ENCODE peak calls at places on chromosomes 2 and 18, in ten cellular contexts. L, H, U, P, N, F, J, I, R and Y are unnamed samples.

GRCh38 chr2:188610827-188611226 is 319.2 kb downstream of the GULP1 start:
- DNase-seq in L (no peak), H (no peak), U (peak; percentile 45), P (no peak), N (no peak), F (no peak), J (no peak), I (no peak), R (no peak), Y (no peak)

GRCh38 chr2:20353597-20353996 is 3.0 kb upstream of the PUM2 start:
- DNase-seq in L (no peak), H (no peak), U (no peak), P (no peak), N (peak; percentile 31), F (no peak), J (no peak), I (no peak), R (no peak), Y (no peak)

GRCh38 chr18:21605218-21605617 is 4.7 kb upstream of the ESCO1 start:
- DNase-seq in L (no peak), H (no peak), U (peak; percentile 6), P (no peak), N (no peak), F (no peak), J (no peak), I (no peak), R (no peak), Y (no peak)

GRCh38 chr2:99067871-99068270 is 73.6 kb upstream of the C2orf15 start:
- DNase-seq in L (no peak), H (no peak), U (no peak), P (no peak), N (no peak), F (no peak), J (no peak), I (no peak), R (no peak), Y (no peak)

GRCh38 chr2:230924092-230924469 is 961 bp downstream of the GPR55 start:
- DNase-seq in L (no peak), H (peak; percentile 1), U (no peak), P (no peak), N (no peak), F (no peak), J (no peak), I (no peak), R (no peak), Y (no peak)

GRCh38 chr2:29014331-29014730 is 33.2 kb downstream of the TOGARAM2 start:
- DNase-seq in L (no peak), H (no peak), U (no peak), P (no peak), N (no peak), F (no peak), J (no peak), I (no peak), R (no peak), Y (no peak)

GRCh38 chr2:209619782-209620181 is 151.8 kb upstream of the UNC80 start:
- DNase-seq in L (no peak), H (no peak), U (no peak), P (peak; percentile 31), N (no peak), F (no peak), J (no peak), I (no peak), R (no peak), Y (no peak)

GRCh38 chr2:182164686-182165085 is 179.0 kb downstream of the PPP1R1C start:
- DNase-seq in L (no peak), H (no peak), U (no peak), P (no peak), N (no peak), F (no peak), J (no peak), I (no peak), R (no peak), Y (no peak)

GRCh38 chr2:239824051-239824694 is 201.0 kb downstream of the NDUFA10 start:
- DNase-seq in L (peak; percentile 20), H (peak; percentile 8), U (peak; percentile 6), P (peak; percentile 70), N (peak; percentile 18), F (no peak), J (no peak), I (peak; percentile 85), R (no peak), Y (no peak)

GRCh38 chr2:234341332-234341985 is 155.4 kb downstream of the ARL4C start:
- DNase-seq in L (no peak), H (no peak), U (no peak), P (no peak), N (no peak), F (no peak), J (no peak), I (no peak), R (no peak), Y (no peak)

GRCh38 chr2:207744451-207744850 is 25.3 kb downstream of the FZD5 start:
- DNase-seq in L (no peak), H (no peak), U (no peak), P (no peak), N (no peak), F (no peak), J (no peak), I (no peak), R (no peak), Y (no peak)

GRCh38 chr2:191831410-191831994 is 15.4 kb downstream of the CAVIN2 start:
- DNase-seq in L (no peak), H (no peak), U (no peak), P (peak; percentile 31), N (no peak), F (no peak), J (no peak), I (no peak), R (no peak), Y (no peak)

GRCh38 chr2:237862528-237862895 is 3.1 kb downstream of the RAMP1 start:
- DNase-seq in L (no peak), H (no peak), U (no peak), P (no peak), N (no peak), F (no peak), J (no peak), I (no peak), R (no peak), Y (no peak)

GRCh38 chr2:60515751-60516226 is 37.7 kb downstream of the BCL11A start:
- DNase-seq in L (no peak), H (no peak), U (peak; percentile 75), P (no peak), N (no peak), F (no peak), J (no peak), I (no peak), R (no peak), Y (no peak)

DNA sequence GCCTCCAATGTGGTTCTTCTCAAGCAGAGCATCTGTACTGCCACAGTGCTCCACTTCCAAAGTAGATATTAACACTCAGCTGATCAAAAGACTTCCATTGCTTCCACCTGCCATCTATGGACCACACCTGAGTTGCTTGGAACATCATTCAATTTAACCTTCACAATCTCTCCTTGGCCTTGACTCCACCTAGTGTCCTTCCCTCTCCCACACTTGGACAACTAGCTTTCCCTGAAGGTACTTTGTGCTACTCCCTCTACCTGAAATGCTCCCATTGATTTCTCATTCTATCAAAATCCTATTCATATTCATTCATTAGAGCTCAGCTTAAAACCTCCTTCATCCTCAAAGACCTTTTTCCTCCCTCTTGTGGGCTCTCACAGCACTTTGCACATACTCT is 48.7 kb downstream of the SOWAHC start:
- DNase-seq in L (no peak), H (no peak), U (no peak), P (no peak), N (no peak), F (no peak), J (no peak), I (peak; percentile 6), R (no peak), Y (no peak)
- TF ChIP-seq CTCF in L (no peak), H (no peak), U (no peak), P (no peak), N (no peak), F (no peak), J (no peak), I (peak; percentile 16), R (peak; percentile 32), Y (no peak)

GRCh38 chr2:81327916-81328315 is 1023.4 kb upstream of the LRRTM1 start:
- DNase-seq in L (no peak), H (no peak), U (no peak), P (no peak), N (no peak), F (no peak), J (no peak), I (no peak), R (no peak), Y (no peak)

GRCh38 chr2:81328968-81329367 is 1024.4 kb upstream of the LRRTM1 start:
- DNase-seq in L (no peak), H (no peak), U (no peak), P (no peak), N (no peak), F (no peak), J (no peak), I (no peak), R (no peak), Y (no peak)

GRCh38 chr2:81324046-81324445 is 1019.5 kb upstream of the LRRTM1 start:
- DNase-seq in L (no peak), H (no peak), U (peak; percentile 10), P (peak; percentile 62), N (no peak), F (no peak), J (no peak), I (peak; percentile 18), R (no peak), Y (no peak)
- TF ChIP-seq CTCF in L (no peak), H (no peak), U (peak; percentile 12), P (peak; percentile 64), N (no peak), F (no peak), J (no peak), I (peak; percentile 58), R (peak; percentile 7), Y (peak; percentile 6)

GRCh38 chr2:222751821-222752719 is 80.6 kb downstream of the MOGAT1 start:
- DNase-seq in L (no peak), H (no peak), U (no peak), P (peak; percentile 65), N (no peak), F (no peak), J (no peak), I (no peak), R (no peak), Y (no peak)
- TF ChIP-seq CTCF in L (no peak), H (no peak), U (no peak), P (no peak), N (no peak), F (no peak), J (no peak), I (no peak), R (no peak), Y (no peak)

GRCh38 chr2:201643216-201643651 is at the start of gene TMEM237:
- DNase-seq in L (peak; percentile 39), H (peak; percentile 80), U (peak; percentile 53), P (peak; percentile 76), N (no peak), F (peak; percentile 72), J (peak; percentile 48), I (peak; percentile 6), R (peak; percentile 65), Y (no peak)
- TF ChIP-seq CTCF in L (no peak), H (no peak), U (no peak), P (no peak), N (no peak), F (no peak), J (no peak), I (no peak), R (no peak), Y (no peak)

DNA sequence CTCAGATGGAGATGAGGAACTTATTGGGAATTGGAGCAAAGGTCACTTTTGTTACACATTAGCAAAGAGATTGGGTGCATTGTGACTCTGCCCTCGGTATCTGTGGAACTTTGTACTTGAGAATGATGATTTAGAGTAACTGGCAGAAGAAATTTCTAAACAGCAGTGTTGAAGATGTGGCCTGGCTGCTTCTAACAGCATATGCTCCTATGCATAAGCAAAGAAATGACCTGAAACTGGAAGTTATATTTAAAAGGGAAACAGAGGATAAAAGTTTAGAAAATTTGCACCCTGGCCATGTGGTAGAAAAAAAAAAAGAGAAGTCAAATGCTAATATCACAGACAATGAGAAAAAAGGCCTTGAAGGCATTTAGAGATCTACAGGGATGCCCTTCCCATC is 256.8 kb upstream of the ZC3H15 start:
- DNase-seq in L (no peak), H (no peak), U (no peak), P (no peak), N (no peak), F (no peak), J (no peak), I (no peak), R (no peak), Y (no peak)
- TF ChIP-seq CTCF in L (no peak), H (no peak), U (no peak), P (no peak), N (no peak), F (no peak), J (no peak), I (no peak), R (no peak), Y (no peak)